ENCODE peak calls at places on chromosomes 12 and 14, in seven cellular contexts. N, M, G, C, A, S and J are unnamed samples.
A peak's percentile ranks its signal among the peaks of the same experiment; 100 is the strongest.

GRCh38 chr14:30138517-30138916 is 210.9 kb upstream of the PRKD1 start:
- DNase-seq in N (no peak), M (no peak), G (no peak), C (no peak), A (no peak), S (no peak), J (no peak)

GRCh38 chr12:120091371-120092090 is 25.0 kb downstream of the RAB35 start:
- DNase-seq in N (no peak), M (no peak), G (peak; percentile 44), C (peak; percentile 79), A (no peak), S (no peak), J (no peak)

GRCh38 chr14:91229005-91229382 is 15.5 kb downstream of the GPR68 start:
- DNase-seq in N (no peak), M (no peak), G (no peak), C (no peak), A (no peak), S (no peak), J (no peak)

GRCh38 chr14:66944872-66945271 is 244.4 kb upstream of the GARIN2 start:
- DNase-seq in N (peak; percentile 57), M (no peak), G (peak; percentile 54), C (no peak), A (peak; percentile 1), S (no peak), J (peak; percentile 18)

GRCh38 chr12:70317781-70318180 is 48.3 kb upstream of the KCNMB4 start:
- DNase-seq in N (no peak), M (no peak), G (no peak), C (no peak), A (no peak), S (no peak), J (no peak)

GRCh38 chr12:120230326-120230973 is 29.5 kb upstream of the RPLP0 start:
- DNase-seq in N (peak; percentile 96), M (no peak), G (peak; percentile 88), C (peak; percentile 96), A (no peak), S (peak; percentile 51), J (peak; percentile 26)

GRCh38 chr14:97251423-97252155 is 454.4 kb downstream of the VRK1 start:
- DNase-seq in N (no peak), M (no peak), G (no peak), C (no peak), A (no peak), S (no peak), J (no peak)

GRCh38 chr14:29999013-29999539 is 71.4 kb upstream of the PRKD1 start:
- DNase-seq in N (no peak), M (no peak), G (peak; percentile 8), C (no peak), A (no peak), S (no peak), J (no peak)

GRCh38 chr12:96219700-96220206 is 25.6 kb downstream of the ELK3 start:
- DNase-seq in N (peak; percentile 96), M (no peak), G (peak; percentile 92), C (peak; percentile 98), A (no peak), S (no peak), J (no peak)

GRCh38 chr14:93114068-93114710 is 1.5 kb downstream of the ITPK1 start:
- DNase-seq in N (no peak), M (no peak), G (no peak), C (peak; percentile 91), A (peak; percentile 9), S (no peak), J (peak; percentile 17)

GRCh38 chr12:65339161-65339560 is 60.7 kb downstream of the MSRB3 start:
- DNase-seq in N (no peak), M (no peak), G (no peak), C (no peak), A (no peak), S (no peak), J (no peak)

GRCh38 chr14:59377991-59378720 is 87.0 kb downstream of the GPR135 start:
- DNase-seq in N (peak; percentile 75), M (no peak), G (no peak), C (no peak), A (no peak), S (no peak), J (no peak)

GRCh38 chr12:64825143-64826011 is 930 bp downstream of the TBC1D30 start:
- DNase-seq in N (no peak), M (no peak), G (no peak), C (no peak), A (no peak), S (peak; percentile 25), J (no peak)

GRCh38 chr14:68507544-68508081 is 285.3 kb downstream of the ZFP36L1 start:
- DNase-seq in N (no peak), M (no peak), G (no peak), C (peak; percentile 41), A (peak; percentile 59), S (no peak), J (no peak)

GRCh38 chr14:105889666-105890473 is 363.5 kb downstream of the TMEM121 start:
- DNase-seq in N (no peak), M (no peak), G (no peak), C (peak; percentile 64), A (no peak), S (no peak), J (no peak)

GRCh38 chr12:62192486-62193250 is 67.5 kb upstream of the USP15 start:
- DNase-seq in N (peak; percentile 86), M (peak; percentile 60), G (peak; percentile 90), C (peak; percentile 97), A (peak; percentile 78), S (peak; percentile 35), J (peak; percentile 69)

GRCh38 chr12:49564241-49565118 is 3.5 kb downstream of the MCRS1 start:
- DNase-seq in N (no peak), M (no peak), G (no peak), C (no peak), A (no peak), S (no peak), J (no peak)

GRCh38 chr12:128724468-128725046 is 99.2 kb downstream of the SLC15A4 start:
- DNase-seq in N (no peak), M (no peak), G (no peak), C (no peak), A (no peak), S (no peak), J (no peak)

DNA sequence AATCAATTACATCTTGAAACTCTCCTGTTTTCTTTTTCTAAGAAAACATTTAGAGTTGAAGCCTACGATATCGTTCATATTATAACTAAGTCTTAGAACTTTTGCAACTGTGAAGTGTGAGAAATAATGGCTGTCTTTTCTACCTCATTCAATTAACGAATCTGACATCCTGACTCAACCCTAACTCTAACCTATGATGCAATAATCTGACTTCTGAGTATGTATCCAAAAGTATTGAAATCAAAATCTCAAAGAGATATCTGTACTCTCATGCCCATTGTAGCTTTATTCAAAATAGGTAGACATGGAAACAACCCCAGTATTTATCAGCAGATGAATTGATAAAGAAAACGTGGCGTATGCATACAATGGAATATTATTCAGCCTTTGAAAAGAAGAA is 252.7 kb downstream of the KCNH5 start:
- DNase-seq in N (no peak), M (no peak), G (no peak), C (no peak), A (no peak), S (no peak), J (no peak)
- H3K4me3 ChIP-seq in N (no peak overlapping the region), M (no peak overlapping the region), G (no peak overlapping the region), C (no peak overlapping the region), A (no peak overlapping the region), S (no peak overlapping the region), J (no peak overlapping the region)

GRCh38 chr12:46179693-46180452 is 89.0 kb downstream of the SLC38A1 start:
- DNase-seq in N (no peak), M (no peak), G (no peak), C (no peak), A (no peak), S (no peak), J (no peak)
- H3K4me3 ChIP-seq in N (no peak overlapping the region), M (no peak overlapping the region), G (no peak overlapping the region), C (no peak overlapping the region), A (no peak overlapping the region), S (no peak overlapping the region), J (no peak overlapping the region)

DNA sequence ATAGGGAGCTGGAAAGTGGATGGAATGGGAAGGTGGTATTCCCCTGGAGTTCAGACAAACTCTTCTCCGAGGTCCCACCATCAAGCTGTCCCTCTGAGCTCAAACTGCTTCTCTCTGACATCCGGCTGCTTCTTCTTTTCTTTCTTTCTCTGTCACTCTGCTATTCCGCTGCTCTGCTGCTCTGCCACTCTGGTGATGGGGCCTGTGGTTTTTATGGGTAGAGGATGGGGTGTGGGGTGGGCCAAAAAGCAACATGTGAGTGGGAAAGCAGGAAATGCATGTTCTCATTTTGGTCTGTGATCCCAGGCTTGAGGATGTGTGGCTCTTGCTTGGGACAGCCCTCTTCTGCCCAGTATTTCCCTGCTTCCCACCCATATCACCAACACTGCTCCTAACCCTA is 30.7 kb downstream of the CLECL1 start:
- DNase-seq in N (no peak), M (no peak), G (no peak), C (no peak), A (peak; percentile 71), S (no peak), J (no peak)
- H3K4me3 ChIP-seq in N (no peak overlapping the region), M (no peak overlapping the region), G (no peak overlapping the region), C (no peak overlapping the region), A (peak overlapping the region; percentile 27), S (no peak overlapping the region), J (no peak overlapping the region)

GRCh38 chr12:109863961-109864712 is 16.2 kb downstream of the GLTP start:
- DNase-seq in N (peak; percentile 80), M (peak; percentile 87), G (peak; percentile 66), C (no peak), A (no peak), S (peak; percentile 76), J (no peak)
- H3K4me3 ChIP-seq in N (no peak overlapping the region), M (no peak overlapping the region), G (no peak overlapping the region), C (no peak overlapping the region), A (no peak overlapping the region), S (no peak overlapping the region), J (no peak overlapping the region)